ENCODE peak calls at places on chromosomes 6 and 20, in nine cellular contexts. E is uterus, Z is tibial artery, G is IMR-90, J is BJ, M is fibroblast of villous mesenchyme, A is lung, V is ovary, I is cardiac muscle cell. Q is an unnamed sample.

GRCh38 chr20:34180460-34181108 is 60.6 kb upstream of the ASIP start:
- DNase-seq in E (no peak), Z (no peak), G (no peak), J (no peak), M (no peak), A (no peak), V (no peak), I (no peak), Q (no peak)

GRCh38 chr20:36483919-36484808 is 57.2 kb upstream of the MYL9 start:
- DNase-seq in E (no peak), Z (no peak), G (peak), J (no peak), M (peak), A (no peak), V (no peak), I (no peak), Q (no peak)

GRCh38 chr6:84967389-84967788 is 203.0 kb upstream of the TBX18 start:
- DNase-seq in E (no peak), Z (no peak), G (peak), J (no peak), M (peak), A (no peak), V (no peak), I (peak), Q (peak)

GRCh38 chr20:33814238-33814712 is 3.1 kb downstream of the CHMP4B start:
- DNase-seq in E (no peak), Z (no peak), G (peak), J (no peak), M (no peak), A (no peak), V (no peak), I (no peak), Q (no peak)

GRCh38 chr6:143079325-143079640 is 18.6 kb downstream of the AIG1 start:
- DNase-seq in E (no peak), Z (no peak), G (no peak), J (no peak), M (no peak), A (no peak), V (no peak), I (no peak), Q (no peak)

GRCh38 chr6:35247642-35248231 is 11.8 kb upstream of the ZNF76 start:
- DNase-seq in E (no peak), Z (no peak), G (no peak), J (no peak), M (no peak), A (no peak), V (no peak), I (no peak), Q (no peak)

GRCh38 chr20:53943522-53944291 is 126.7 kb downstream of the BCAS1 start:
- DNase-seq in E (no peak), Z (no peak), G (peak), J (no peak), M (peak), A (no peak), V (no peak), I (peak), Q (no peak)

GRCh38 chr6:71289039-71289801 is 609 bp downstream of the OGFRL1 start:
- DNase-seq in E (no peak), Z (peak), G (no peak), J (no peak), M (peak), A (no peak), V (peak), I (peak), Q (no peak)

GRCh38 chr6:42907336-42907735 is 8.5 kb upstream of the PTCRA start:
- DNase-seq in E (peak), Z (no peak), G (no peak), J (no peak), M (peak), A (no peak), V (peak), I (no peak), Q (no peak)

GRCh38 chr6:159892053-159892452 is 1.3 kb downstream of the MAS1 start:
- DNase-seq in E (no peak), Z (no peak), G (no peak), J (no peak), M (no peak), A (no peak), V (no peak), I (no peak), Q (no peak)

GRCh38 chr20:14046534-14046933 is 51.2 kb downstream of the MACROD2 start:
- DNase-seq in E (no peak), Z (no peak), G (no peak), J (no peak), M (no peak), A (no peak), V (no peak), I (no peak), Q (no peak)

GRCh38 chr6:17059820-17060219 is 42.0 kb upstream of the STMND1 start:
- DNase-seq in E (no peak), Z (no peak), G (no peak), J (no peak), M (no peak), A (no peak), V (no peak), I (no peak), Q (no peak)

GRCh38 chr6:42428326-42429041 is 23.2 kb downstream of the TRERF1 start:
- DNase-seq in E (no peak), Z (no peak), G (peak), J (no peak), M (no peak), A (no peak), V (no peak), I (no peak), Q (no peak)

GRCh38 chr20:44956410-44956809 is 3.8 kb downstream of the TOMM34 start:
- DNase-seq in E (no peak), Z (no peak), G (no peak), J (no peak), M (no peak), A (no peak), V (no peak), I (no peak), Q (no peak)

GRCh38 chr6:110178626-110179405 is 654 bp downstream of the WASF1 start:
- DNase-seq in E (peak), Z (peak), G (peak), J (peak), M (peak), A (peak), V (peak), I (peak), Q (peak)

GRCh38 chr20:17614812-17615644 is 45.2 kb downstream of the DSTN start:
- DNase-seq in E (no peak), Z (peak), G (no peak), J (no peak), M (no peak), A (peak), V (no peak), I (no peak), Q (no peak)

GRCh38 chr6:129183681-129184216 is 300.8 kb downstream of the LAMA2 start:
- DNase-seq in E (no peak), Z (no peak), G (peak), J (no peak), M (peak), A (no peak), V (no peak), I (no peak), Q (no peak)

GRCh38 chr20:54067606-54068174 is 2.7 kb downstream of the BCAS1 start:
- DNase-seq in E (no peak), Z (no peak), G (no peak), J (no peak), M (no peak), A (peak), V (no peak), I (peak), Q (no peak)

GRCh38 chr6:39347906-39348585 is 25.5 kb upstream of the KCNK16 start:
- DNase-seq in E (peak), Z (peak), G (peak), J (no peak), M (peak), A (peak), V (peak), I (peak), Q (no peak)

GRCh38 chr6:37971263-37971662 is 151.7 kb downstream of the ZFAND3 start:
- DNase-seq in E (no peak), Z (no peak), G (no peak), J (no peak), M (peak), A (no peak), V (no peak), I (no peak), Q (no peak)

GRCh38 chr6:44700422-44700821 is 312.9 kb downstream of the CDC5L start:
- DNase-seq in E (no peak), Z (no peak), G (no peak), J (no peak), M (no peak), A (no peak), V (no peak), I (no peak), Q (no peak)

GRCh38 chr20:45306431-45306982 is at the start of gene RBPJL:
- DNase-seq in E (no peak), Z (no peak), G (no peak), J (no peak), M (no peak), A (no peak), V (no peak), I (peak), Q (no peak)

GRCh38 chr20:33796263-33796906 is 14.8 kb upstream of the CHMP4B start:
- DNase-seq in E (no peak), Z (no peak), G (no peak), J (no peak), M (no peak), A (peak), V (no peak), I (no peak), Q (no peak)

GRCh38 chr6:166624275-166624674 is 2.8 kb downstream of the RPS6KA2 start:
- DNase-seq in E (peak), Z (peak), G (peak), J (peak), M (peak), A (peak), V (no peak), I (no peak), Q (no peak)

GRCh38 chr20:44019638-44020335 is 105.1 kb downstream of the TOX2 start:
- DNase-seq in E (no peak), Z (no peak), G (peak), J (no peak), M (peak), A (no peak), V (no peak), I (no peak), Q (no peak)

GRCh38 chr20:10462516-10462915 is 27.4 kb downstream of the SLX4IP start:
- DNase-seq in E (no peak), Z (no peak), G (no peak), J (no peak), M (no peak), A (no peak), V (no peak), I (no peak), Q (no peak)

GRCh38 chr20:62774076-62774714 is 22.1 kb upstream of the MRGBP start:
- DNase-seq in E (no peak), Z (no peak), G (no peak), J (no peak), M (no peak), A (no peak), V (no peak), I (no peak), Q (no peak)

GRCh38 chr20:56629464-56630085 is 469 bp downstream of the TFAP2C start:
- DNase-seq in E (no peak), Z (no peak), G (no peak), J (no peak), M (peak), A (no peak), V (no peak), I (peak), Q (no peak)

GRCh38 chr6:158645064-158646022 is 800 bp upstream of the DYNLT1 start:
- DNase-seq in E (no peak), Z (no peak), G (no peak), J (no peak), M (no peak), A (no peak), V (peak), I (no peak), Q (no peak)
- TF ChIP-seq CTCF in E (no peak), Z (no peak), G (no peak), J (no peak), M (no peak), A (no peak), V (no peak), I (no peak), Q (no peak)

GRCh38 chr6:151374024-151374423 is 17.3 kb downstream of the ZBTB2 start:
- DNase-seq in E (no peak), Z (no peak), G (no peak), J (no peak), M (peak), A (no peak), V (no peak), I (no peak), Q (no peak)
- H3K4me3 ChIP-seq in E (no peak), Z (no peak), G (no peak), J (no peak), M (no peak), A (no peak), V (no peak), I (no peak), Q (no peak)

GRCh38 chr6:14464716-14465115 is 347.1 kb downstream of the CD83 start:
- DNase-seq in E (no peak), Z (no peak), G (no peak), J (no peak), M (no peak), A (no peak), V (no peak), I (no peak), Q (no peak)

GRCh38 chr6:14466278-14466677 is 348.7 kb downstream of the CD83 start:
- DNase-seq in E (no peak), Z (no peak), G (peak), J (no peak), M (no peak), A (no peak), V (no peak), I (no peak), Q (no peak)

GRCh38 chr6:14463110-14463509 is 345.5 kb downstream of the CD83 start:
- DNase-seq in E (no peak), Z (no peak), G (no peak), J (no peak), M (no peak), A (no peak), V (no peak), I (no peak), Q (no peak)

GRCh38 chr6:14462135-14462905 is 344.7 kb downstream of the CD83 start:
- DNase-seq in E (no peak), Z (no peak), G (no peak), J (no peak), M (no peak), A (no peak), V (no peak), I (no peak), Q (no peak)

GRCh38 chr6:14464049-14464448 is 346.5 kb downstream of the CD83 start:
- DNase-seq in E (no peak), Z (no peak), G (no peak), J (no peak), M (peak), A (no peak), V (no peak), I (no peak), Q (no peak)
- TF ChIP-seq CTCF in E (no peak), Z (no peak), G (no peak), J (no peak), M (peak), A (no peak), V (no peak), I (no peak), Q (no peak)

DNA sequence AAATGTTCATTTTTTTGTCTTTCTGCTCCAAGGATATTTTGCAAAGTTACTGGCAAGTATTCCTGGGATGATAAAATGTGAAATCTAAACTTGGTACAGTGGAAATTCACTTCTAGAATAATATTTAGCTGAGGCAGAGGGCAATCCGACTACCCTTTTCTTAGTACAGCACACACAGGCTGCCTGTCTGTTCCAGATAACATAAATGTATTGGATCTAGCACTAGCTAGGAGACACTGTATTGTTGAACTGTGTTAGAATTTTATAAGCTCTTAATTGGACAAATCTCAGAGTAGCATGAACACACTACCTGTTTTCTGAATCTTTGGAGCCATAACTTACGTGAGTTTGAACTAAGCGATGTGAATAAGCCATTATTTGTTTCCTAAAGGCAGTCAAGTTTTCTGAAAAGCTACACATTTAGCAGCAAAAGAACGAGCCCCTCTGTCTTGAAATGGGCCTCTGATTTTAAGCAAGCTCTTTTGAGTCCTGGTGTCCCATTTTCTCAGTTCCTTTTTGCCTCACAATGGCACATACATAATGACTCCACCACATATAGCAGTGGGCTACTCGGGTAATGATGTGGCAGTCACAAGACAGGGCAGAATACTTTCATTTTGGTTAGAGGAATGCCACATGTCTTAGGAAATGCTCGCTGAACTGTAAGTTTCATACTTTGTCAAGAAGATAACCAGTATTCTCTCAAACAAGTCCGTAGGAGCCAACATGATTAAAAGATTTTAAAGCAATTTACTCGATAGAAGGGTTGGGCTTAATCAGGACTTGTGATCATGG is 116.5 kb upstream of the ESR1 start:
- DNase-seq in E (no peak), Z (no peak), G (no peak), J (no peak), M (peak), A (no peak), V (no peak), I (no peak), Q (no peak)
- H3K4me3 ChIP-seq in E (peak), Z (peak), G (no peak), J (no peak), M (peak), A (no peak), V (peak), I (no peak), Q (no peak)

GRCh38 chr6:105644073-105644489 is 241.2 kb upstream of the PREP start:
- DNase-seq in E (no peak), Z (no peak), G (no peak), J (no peak), M (no peak), A (no peak), V (no peak), I (no peak), Q (no peak)
- TF ChIP-seq CTCF in E (no peak), Z (no peak), G (no peak), J (no peak), M (peak), A (no peak), V (no peak), I (no peak), Q (no peak)

GRCh38 chr20:61646986-61647385 is 394.9 kb downstream of the CDH4 start:
- DNase-seq in E (no peak), Z (no peak), G (no peak), J (no peak), M (no peak), A (no peak), V (no peak), I (no peak), Q (no peak)
- H3K4me3 ChIP-seq in E (no peak), Z (no peak), G (no peak), J (no peak), M (no peak), A (no peak), V (no peak), I (no peak), Q (no peak)